ENCODE peak calls at places on chromosomes 11 and 22, in eight cellular contexts. Y is OCI-LY7, E is tibial nerve, C is kidney, O is esophagus muscularis mucosa, N is body of pancreas, Z is gastrocnemius medialis, J is spleen. T is an unnamed sample. For H3K4me1, the result is how much of the 10 kb centered on the place peaks cover.

GRCh38 chr11:68652683-68653156 is 31.6 kb upstream of the GAL start:
- DNase-seq in O (no peak), N (no peak), C (peak), J (no peak), E (no peak), Z (no peak), Y (peak), T (no peak)

GRCh38 chr11:68947151-68947550 is 33.6 kb downstream of the MRGPRD start:
- DNase-seq in C (peak), Y (no peak), J (no peak), N (no peak), Z (no peak), E (no peak), O (no peak), T (no peak)

GRCh38 chr11:72439455-72439854 is 5.1 kb upstream of the CLPB start:
- DNase-seq in N (no peak), J (no peak), O (no peak), C (no peak), E (peak), Y (no peak), Z (no peak), T (no peak)

GRCh38 chr11:92596596-92597317 is 372.1 kb downstream of the FAT3 start:
- DNase-seq in J (no peak), C (no peak), N (no peak), O (no peak), E (no peak), Y (no peak), Z (no peak), T (no peak)

GRCh38 chr11:75145196-75145971 is 5.5 kb upstream of the SLCO2B1 start:
- DNase-seq in N (no peak), O (no peak), J (no peak), E (no peak), C (no peak), Z (no peak), Y (no peak), T (no peak)

GRCh38 chr11:44707094-44707493 is 19.7 kb upstream of the TSPAN18 start:
- DNase-seq in J (no peak), Y (no peak), E (no peak), O (no peak), Z (no peak), N (no peak), C (no peak), T (no peak)

GRCh38 chr11:108733479-108734116 is 68.7 kb downstream of the DDX10 start:
- DNase-seq in E (no peak), C (no peak), J (no peak), Z (no peak), Y (no peak), O (no peak), N (no peak), T (no peak)

GRCh38 chr11:89293966-89294679 is 116.4 kb downstream of the TYR start:
- DNase-seq in J (no peak), N (peak), E (no peak), Z (no peak), O (no peak), Y (no peak), C (peak), T (peak)

GRCh38 chr11:100925935-100926334 is 203.7 kb downstream of the PGR start:
- DNase-seq in C (no peak), J (no peak), E (no peak), Y (no peak), O (no peak), Z (no peak), N (no peak), T (no peak)

GRCh38 chr22:43921361-43921760 is 2.2 kb upstream of the PNPLA3 start:
- DNase-seq in O (no peak), C (no peak), Y (no peak), J (no peak), Z (peak), N (no peak), E (no peak), T (no peak)

GRCh38 chr11:93467054-93467453 is 76.1 kb downstream of the SMCO4 start:
- DNase-seq in E (no peak), J (no peak), C (no peak), Z (no peak), N (no peak), O (peak), Y (no peak), T (no peak)

DNA sequence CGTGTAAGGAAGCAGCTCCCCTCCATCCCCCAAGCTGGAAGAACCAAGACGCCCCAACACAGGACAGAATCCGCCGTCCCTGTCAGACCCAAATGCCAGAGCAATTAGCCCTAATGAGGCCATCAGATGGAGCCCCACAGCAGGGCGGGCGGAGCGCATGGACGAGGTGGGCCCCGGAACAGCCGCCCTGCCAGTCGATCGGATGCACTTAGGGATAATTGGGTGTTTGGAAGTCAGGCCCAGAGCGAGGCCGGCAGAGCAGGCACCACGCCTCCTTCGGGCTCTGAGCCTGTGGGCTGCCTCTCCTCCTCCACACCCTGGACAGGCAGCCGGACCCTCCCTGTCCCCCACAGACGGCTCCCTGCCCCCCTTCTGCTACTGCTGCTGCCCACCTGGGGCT is 5.5 kb upstream of the TH start:
- DNase-seq in Z (no peak), Y (no peak), J (no peak), E (no peak), N (no peak), O (no peak), C (no peak), T (no peak)
- H3K4me1 ChIP-seq in Z (under half), Y (under half), J (under half), E (under half), N (under half), O (under half), C (under half), T (under half)

DNA sequence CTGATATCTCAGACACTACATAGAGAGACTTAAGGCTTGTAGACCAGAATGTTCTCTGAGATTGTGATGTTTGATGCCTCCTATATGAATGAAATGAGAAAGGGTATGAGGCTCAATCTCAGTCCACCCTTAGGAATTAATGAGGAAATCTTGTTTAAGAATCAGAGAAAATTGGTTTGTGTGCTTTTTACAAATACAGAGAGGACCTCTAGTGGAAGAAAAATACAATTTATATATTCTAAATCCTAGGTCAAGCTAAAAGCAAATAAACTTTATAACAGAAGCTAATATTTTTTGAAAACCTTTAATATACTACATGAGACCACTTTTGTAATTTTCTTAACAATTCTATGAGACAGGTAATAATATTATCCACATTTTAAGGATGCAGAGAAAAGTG is 5.0 kb upstream of the OR52H1 start:
- DNase-seq in E (no peak), Y (no peak), Z (no peak), J (no peak), O (no peak), C (no peak), N (no peak), T (no peak)
- TF ChIP-seq CTCF in E (no peak), Y (peak), Z (no peak), J (no peak), O (no peak), C (no peak), N (no peak), T (no peak)

GRCh38 chr11:1705121-1706052 is 8.4 kb downstream of the KRTAP5-6 start:
- DNase-seq in N (no peak), Z (no peak), J (peak), C (peak), Y (no peak), E (no peak), O (no peak), T (no peak)
- H3K4me1 ChIP-seq in N (under half), Z (under half), J (under half), C (under half), Y (under half), E (under half), O (under half), T (under half)

GRCh38 chr22:47094861-47095330 is 332.4 kb downstream of the TBC1D22A start:
- DNase-seq in E (no peak), O (no peak), N (no peak), C (no peak), Y (no peak), Z (no peak), J (no peak), T (no peak)
- TF ChIP-seq CTCF in E (no peak), O (no peak), N (no peak), C (no peak), Y (no peak), Z (no peak), J (no peak), T (no peak)

T was measured in heart left ventricle.